ENCODE peak calls at places on chromosomes 4 and X, in five cellular contexts. G, C, E, D and A are unnamed samples. For H3K4me1, the result is how much of the 10 kb centered on the place peaks cover.

GRCh38 chr4:127875791-127876190 is 4.9 kb upstream of the PLK4 start:
- DNase-seq in G (no peak), C (no peak), E (no peak), D (no peak), A (no peak)

GRCh38 chrX:28880136-28880535 is 292.9 kb downstream of the IL1RAPL1 start:
- DNase-seq in G (no peak), C (no peak), E (no peak), D (no peak), A (no peak)

GRCh38 chr4:1192091-1192492 is 19.7 kb upstream of the SPON2 start:
- DNase-seq in G (peak), C (peak), E (peak), D (peak), A (peak)

GRCh38 chr4:186216465-186217024 is 10.8 kb upstream of the KLKB1 start:
- DNase-seq in G (no peak), C (no peak), E (no peak), D (no peak), A (no peak)

GRCh38 chrX:119745283-119745848 is 13.0 kb upstream of the SOWAHD start:
- DNase-seq in G (no peak), C (no peak), E (no peak), D (no peak), A (no peak)

GRCh38 chr4:88003261-88003660 is 4.2 kb upstream of the PKD2 start:
- DNase-seq in G (no peak), C (no peak), E (no peak), D (no peak), A (no peak)

GRCh38 chrX:29315931-29316330 is 728.7 kb downstream of the IL1RAPL1 start:
- DNase-seq in G (no peak), C (no peak), E (no peak), D (no peak), A (no peak)

GRCh38 chrX:41025926-41026325 is 59.3 kb upstream of the USP9X start:
- DNase-seq in G (no peak), C (no peak), E (no peak), D (no peak), A (no peak)

GRCh38 chrX:152197425-152197824 is 59.0 kb upstream of the MAGEA10 start:
- DNase-seq in G (no peak), C (no peak), E (no peak), D (no peak), A (no peak)

GRCh38 chr4:110197421-110198398 is 705 bp downstream of the ELOVL6 start:
- DNase-seq in G (no peak), C (peak), E (no peak), D (no peak), A (peak)

GRCh38 chr4:685681-686218 is 3.2 kb downstream of the SLC49A3 start:
- DNase-seq in G (no peak), C (peak), E (no peak), D (no peak), A (peak)

GRCh38 chr4:173195708-173196107 is 27.1 kb downstream of the GALNT7 start:
- DNase-seq in G (no peak), C (no peak), E (no peak), D (no peak), A (no peak)

GRCh38 chr4:98932539-98932938 is 3.6 kb upstream of the EIF4E start:
- DNase-seq in G (no peak), C (no peak), E (no peak), D (no peak), A (no peak)

GRCh38 chrX:154029439-154029838 is 9.7 kb upstream of the IRAK1 start:
- DNase-seq in G (no peak), C (no peak), E (no peak), D (no peak), A (no peak)

GRCh38 chr4:156137971-156138581 is 184.4 kb upstream of the CTSO start:
- DNase-seq in G (no peak), C (no peak), E (no peak), D (no peak), A (no peak)

GRCh38 chr4:166657261-166657660 is 577.0 kb downstream of the SPOCK3 start:
- DNase-seq in G (no peak), C (no peak), E (no peak), D (no peak), A (no peak)

GRCh38 chrX:96436105-96436504 is 248.5 kb upstream of the DIAPH2 start:
- DNase-seq in G (no peak), C (no peak), E (no peak), D (no peak), A (no peak)

GRCh38 chr4:815464-816146 is 10.3 kb downstream of the CPLX1 start:
- DNase-seq in G (no peak), C (no peak), E (no peak), D (no peak), A (no peak)

GRCh38 chr4:85773372-85773771 is 298.4 kb downstream of the ARHGAP24 start:
- DNase-seq in G (no peak), C (no peak), E (no peak), D (no peak), A (no peak)

GRCh38 chr4:11497212-11497806 is 68.6 kb upstream of the HS3ST1 start:
- DNase-seq in G (no peak), C (no peak), E (no peak), D (no peak), A (no peak)

GRCh38 chr4:6416518-6417286 is 55.7 kb downstream of the PPP2R2C start:
- DNase-seq in G (no peak), C (no peak), E (no peak), D (no peak), A (no peak)

GRCh38 chr4:143417679-143418403 is 81.2 kb downstream of the GAB1 start:
- DNase-seq in G (no peak), C (no peak), E (no peak), D (no peak), A (no peak)

GRCh38 chrX:48617542-48618340 is 20.4 kb downstream of the WDR13 start:
- DNase-seq in G (no peak), C (no peak), E (no peak), D (no peak), A (no peak)

DNA sequence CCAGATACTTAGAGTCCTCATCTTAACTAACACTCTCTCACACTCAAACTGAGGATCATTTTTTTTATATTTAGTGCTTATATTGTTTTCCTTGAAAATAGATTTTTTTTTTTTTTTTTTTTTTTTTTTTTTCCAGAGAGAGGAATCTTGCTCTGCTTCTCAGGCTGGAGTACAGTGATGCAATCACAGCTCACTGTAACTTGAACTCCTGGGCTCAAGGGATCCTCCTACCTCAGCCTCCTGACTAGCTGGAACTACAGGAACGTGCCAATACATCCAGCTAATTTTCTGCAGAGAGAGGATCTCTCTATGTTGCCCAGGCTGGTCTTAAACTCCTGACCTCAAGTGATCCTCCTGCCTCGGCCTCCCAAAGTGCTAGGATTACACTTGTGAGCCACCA is 650.3 kb upstream of the ATOH1 start:
- DNase-seq in G (no peak), C (no peak), E (no peak), D (no peak), A (no peak)
- H3K4me1 ChIP-seq in G (under half), C (under half), E (under half), D (under half), A (under half)

GRCh38 chrX:139881130-139881529 is 51.7 kb downstream of the ATP11C start:
- DNase-seq in G (no peak), C (no peak), E (no peak), D (no peak), A (no peak)
- H3K4me1 ChIP-seq in G (under half), C (under half), E (under half), D (under half), A (under half)

DNA sequence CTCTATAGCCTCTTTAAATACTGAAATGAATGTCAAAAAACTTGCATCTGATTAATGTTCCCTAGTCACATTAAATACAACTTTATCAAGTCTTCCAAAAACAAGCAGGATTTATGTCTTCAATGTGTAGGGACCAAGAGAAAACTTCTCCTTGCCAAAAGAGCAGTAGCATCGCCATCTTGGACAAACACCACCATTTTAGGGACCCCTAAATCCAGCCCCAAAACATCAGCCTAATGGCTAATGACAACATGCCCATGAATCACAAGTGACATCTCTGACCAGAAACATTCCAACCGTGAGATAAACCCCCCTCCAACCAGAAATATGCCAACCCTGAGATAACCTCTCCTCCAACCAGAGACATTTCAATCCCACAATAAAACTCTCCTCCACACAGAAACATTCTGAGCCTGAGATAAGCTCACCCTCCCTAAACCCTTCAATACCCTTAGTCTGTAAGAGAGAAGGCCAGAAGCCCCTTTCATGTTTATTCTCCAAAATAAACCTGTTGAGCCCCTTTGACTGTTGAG is 697.4 kb downstream of the TRAM1L1 start:
- DNase-seq in G (no peak), C (no peak), E (no peak), D (no peak), A (no peak)
- H3K4me1 ChIP-seq in G (under half), C (under half), E (under half), D (under half), A (under half)

DNA sequence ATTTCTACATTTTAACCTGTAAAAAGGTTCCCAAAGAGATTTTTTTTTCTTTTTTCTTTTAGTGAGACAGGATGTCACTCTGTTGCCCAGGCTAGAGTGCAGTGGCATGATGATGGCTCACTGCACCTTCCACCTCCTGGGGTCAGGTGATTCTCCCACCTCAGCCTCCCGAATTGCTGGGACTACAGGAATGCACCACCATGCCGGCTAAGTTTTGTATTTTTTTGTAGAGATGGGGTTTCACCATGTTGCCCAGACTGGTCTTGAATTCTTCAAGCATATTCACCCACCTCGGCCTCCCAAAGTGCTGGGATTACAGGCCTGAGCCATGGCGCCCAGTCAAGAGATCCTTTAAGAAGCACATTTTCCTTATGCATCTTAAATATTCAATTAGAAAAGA is 12.6 kb downstream of the RHOH start:
- DNase-seq in G (no peak), C (no peak), E (no peak), D (no peak), A (no peak)
- H3K4me1 ChIP-seq in G (under half), C (under half), E (under half), D (under half), A (under half)

DNA sequence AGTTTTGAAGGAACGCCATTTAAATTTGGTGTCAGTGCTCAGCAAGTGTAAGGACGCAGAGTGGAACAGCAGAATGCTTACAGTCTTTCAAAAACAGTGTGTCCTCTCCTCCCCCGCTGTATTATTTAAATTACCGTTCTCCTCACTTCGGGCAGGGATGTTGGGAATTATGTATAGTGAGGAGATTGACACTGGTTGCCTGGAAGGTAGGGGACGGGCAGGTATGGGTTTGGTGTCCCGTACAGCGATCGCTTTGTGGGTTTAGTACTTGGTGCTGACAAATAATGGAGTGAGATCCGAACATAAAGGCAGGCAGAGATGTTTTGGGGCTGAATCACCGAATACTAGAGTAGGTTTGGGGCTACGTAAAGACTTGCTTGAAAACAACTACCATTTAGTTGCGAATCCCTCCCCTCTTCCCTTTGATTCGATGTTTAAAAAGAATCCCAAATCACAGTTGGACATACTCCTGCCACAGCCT is 2.1 kb upstream of the NKX3-2 start:
- DNase-seq in G (no peak), C (no peak), E (no peak), D (no peak), A (no peak)
- H3K4me1 ChIP-seq in G (under half), C (under half), E (under half), D (half or more), A (half or more)

GRCh38 chr4:150240011-150240410 is 161.8 kb downstream of the DCLK2 start:
- DNase-seq in G (no peak), C (no peak), E (no peak), D (no peak), A (no peak)
- H3K4me1 ChIP-seq in G (under half), C (under half), E (under half), D (under half), A (under half)

DNA sequence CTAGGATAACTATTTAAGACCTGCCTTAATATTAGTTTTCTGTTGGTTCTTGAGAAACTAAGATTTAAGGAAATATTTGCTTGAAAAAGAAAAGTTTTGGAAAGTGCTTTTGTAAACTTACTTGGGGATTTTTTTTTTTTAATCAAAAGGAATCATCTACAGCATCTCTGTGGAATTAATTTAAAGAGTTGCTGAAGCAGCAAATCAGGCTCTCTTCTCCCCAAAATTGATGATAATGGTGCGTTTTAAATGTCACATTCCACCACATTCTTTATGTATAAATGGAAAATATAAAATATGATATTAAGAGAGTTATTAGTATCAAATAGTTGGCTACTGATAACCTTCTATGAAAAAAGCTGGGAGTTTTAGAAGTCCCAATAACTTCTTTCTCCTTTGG is 4.2 kb downstream of the KLF3 start:
- DNase-seq in G (no peak), C (no peak), E (no peak), D (no peak), A (no peak)
- H3K4me1 ChIP-seq in G (half or more), C (under half), E (half or more), D (half or more), A (half or more)

DNA sequence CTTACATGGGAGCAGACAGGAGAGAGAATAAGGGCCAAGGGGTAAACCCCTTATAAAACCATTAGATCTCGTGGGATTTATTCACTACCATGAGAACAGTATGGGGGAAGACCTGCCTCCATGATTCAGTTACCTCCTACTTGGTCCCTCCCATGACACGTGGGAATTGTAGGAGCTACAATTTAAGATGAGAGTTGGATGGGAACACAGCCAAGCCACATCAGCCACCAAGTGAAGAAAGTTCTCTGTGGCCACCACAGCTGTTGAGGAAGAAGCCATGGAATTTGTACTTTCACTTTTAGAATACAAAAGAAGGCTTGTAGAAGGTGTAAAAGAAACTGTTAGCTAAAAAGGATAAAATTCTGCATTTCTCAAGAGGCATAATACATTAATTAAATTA is 67.0 kb upstream of the CXorf51A start:
- DNase-seq in G (no peak), C (no peak), E (no peak), D (no peak), A (no peak)
- H3K4me1 ChIP-seq in G (under half), C (under half), E (under half), D (under half), A (under half)